ENCODE peak calls at places on chromosomes 12 and 14, in five cellular contexts. C is IMR-90, X is A549, Y is HepG2, O is H1. P is an unnamed sample.

GRCh38 chr12:53071591-53072551 is 7.3 kb downstream of the SPRYD3 start:
- DNase-seq in C (peak), X (no peak), Y (no peak), O (no peak), P (peak)

GRCh38 chr12:46942579-46942978 is 116.8 kb upstream of the SLC38A4 start:
- DNase-seq in C (peak), X (no peak), Y (no peak), O (no peak), P (no peak)

GRCh38 chr12:117444781-117445180 is 83.4 kb upstream of the NOS1 start:
- DNase-seq in C (no peak), X (no peak), Y (no peak), O (no peak), P (no peak)

GRCh38 chr12:60148109-60148508 is 552.3 kb downstream of the SLC16A7 start:
- DNase-seq in C (peak), X (peak), Y (no peak), O (no peak), P (no peak)

GRCh38 chr14:35159742-35160409 is 37.5 kb downstream of the PRORP start:
- DNase-seq in C (peak), X (peak), Y (peak), O (no peak), P (peak)

GRCh38 chr14:101730626-101731186 is 30.8 kb upstream of the PPP2R5C start:
- DNase-seq in C (no peak), X (no peak), Y (no peak), O (no peak), P (no peak)

GRCh38 chr14:81348086-81348485 is 52.0 kb downstream of the STON2 start:
- DNase-seq in C (no peak), X (no peak), Y (no peak), O (no peak), P (no peak)

GRCh38 chr12:52203126-52203921 is 11.5 kb upstream of the KRT80 start:
- DNase-seq in C (peak), X (peak), Y (peak), O (no peak), P (no peak)

GRCh38 chr14:92801917-92802316 is 7.8 kb downstream of the GOLGA5 start:
- DNase-seq in C (no peak), X (no peak), Y (no peak), O (no peak), P (no peak)

GRCh38 chr12:94204647-94205247 is 56.4 kb downstream of the PLXNC1 start:
- DNase-seq in C (no peak), X (no peak), Y (no peak), O (no peak), P (no peak)

GRCh38 chr12:81953541-81953940 is 194.4 kb upstream of the PPFIA2 start:
- DNase-seq in C (no peak), X (no peak), Y (no peak), O (no peak), P (no peak)

GRCh38 chr14:77310041-77310440 is 10.6 kb downstream of the POMT2 start:
- DNase-seq in C (peak), X (no peak), Y (no peak), O (no peak), P (no peak)

GRCh38 chr12:111248981-111249380 is 119.9 kb downstream of the PHETA1 start:
- DNase-seq in C (no peak), X (no peak), Y (no peak), O (no peak), P (no peak)

GRCh38 chr14:105940534-105941225 is 414.3 kb downstream of the TMEM121 start:
- DNase-seq in C (no peak), X (no peak), Y (no peak), O (no peak), P (no peak)

GRCh38 chr14:105941226-105942166 is 415.1 kb downstream of the TMEM121 start:
- DNase-seq in C (no peak), X (no peak), Y (no peak), O (no peak), P (no peak)

GRCh38 chr14:105938959-105939358 is 412.6 kb downstream of the TMEM121 start:
- DNase-seq in C (no peak), X (no peak), Y (no peak), O (no peak), P (no peak)

GRCh38 chr14:105938055-105938863 is 411.9 kb downstream of the TMEM121 start:
- DNase-seq in C (no peak), X (no peak), Y (no peak), O (no peak), P (no peak)

GRCh38 chr14:105939810-105940508 is 413.6 kb downstream of the TMEM121 start:
- DNase-seq in C (no peak), X (no peak), Y (no peak), O (no peak), P (no peak)
- TF ChIP-seq MAFK in C (no peak), X (no peak), Y (no peak), O (no peak), P (no peak)

DNA sequence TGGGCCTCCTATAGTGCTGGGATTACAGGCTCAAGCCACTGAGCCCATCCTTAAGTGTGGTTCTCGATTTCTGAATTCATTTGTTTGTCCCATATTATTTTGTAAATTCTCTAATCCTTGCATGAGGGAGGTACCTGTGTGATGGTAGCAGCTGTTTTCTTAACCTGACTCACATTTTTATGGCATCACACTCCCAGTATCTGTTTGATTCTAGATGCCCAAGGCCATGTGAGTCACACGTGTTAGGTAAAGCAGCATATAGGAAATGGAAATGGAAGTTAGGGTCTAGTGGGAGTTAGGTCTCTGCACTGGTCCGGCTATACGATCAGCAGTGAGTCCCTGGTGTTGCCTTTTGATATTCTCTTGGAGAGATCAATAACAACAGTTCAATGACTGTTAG is 198.1 kb downstream of the ERC1 start:
- DNase-seq in C (no peak), X (peak), Y (no peak), O (no peak), P (no peak)
- TF ChIP-seq MAFK in C (no peak), X (no peak), Y (no peak), O (no peak), P (no peak)

GRCh38 chr12:126879820-126880219 is 1387.2 kb upstream of the TMEM132C start:
- DNase-seq in C (no peak), X (no peak), Y (no peak), O (no peak), P (no peak)

GRCh38 chr12:126869644-126870043 is 1397.3 kb upstream of the TMEM132C start:
- DNase-seq in C (no peak), X (no peak), Y (no peak), O (no peak), P (peak)

GRCh38 chr12:126873701-126874100 is 1393.3 kb upstream of the TMEM132C start:
- DNase-seq in C (no peak), X (no peak), Y (no peak), O (no peak), P (no peak)

GRCh38 chr12:126874427-126875026 is 1392.4 kb upstream of the TMEM132C start:
- DNase-seq in C (no peak), X (peak), Y (peak), O (peak), P (peak)
- TF ChIP-seq MAFK in C (no peak), X (no peak), Y (no peak), O (no peak), P (no peak)

GRCh38 chr12:106866426-106867080 is 89.2 kb upstream of the TMEM263 start:
- DNase-seq in C (no peak), X (no peak), Y (no peak), O (no peak), P (no peak)
- TF ChIP-seq MAFK in C (no peak), X (no peak), Y (no peak), O (no peak), P (no peak)

DNA sequence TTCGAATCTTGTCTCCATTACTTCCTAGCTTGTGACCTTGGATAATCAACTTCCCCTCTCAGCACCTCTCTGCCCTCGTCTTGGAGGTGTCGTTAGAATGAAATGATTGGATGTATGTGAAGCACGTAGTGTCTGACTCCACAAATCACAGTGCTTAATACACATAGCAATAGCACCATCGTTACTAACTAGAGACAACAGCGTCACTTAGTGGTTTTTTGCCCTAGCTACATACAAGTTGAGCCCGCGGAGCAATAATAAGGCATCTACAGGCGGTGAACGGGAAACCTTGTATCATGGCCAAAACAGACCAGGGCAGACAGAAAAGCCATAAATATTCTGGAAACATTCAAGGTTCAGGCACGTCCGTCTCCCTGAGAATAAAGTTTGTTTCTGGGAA is 154.9 kb downstream of the ASCL4 start:
- DNase-seq in C (peak), X (peak), Y (peak), O (no peak), P (peak)
- TF ChIP-seq MAFK in C (no peak), X (no peak), Y (no peak), O (no peak), P (no peak)

GRCh38 chr14:25884657-25885056 is 713.2 kb downstream of the NOVA1 start:
- DNase-seq in C (no peak), X (no peak), Y (no peak), O (no peak), P (no peak)
- TF ChIP-seq MAFK in C (no peak), X (no peak), Y (no peak), O (no peak), P (no peak)

GRCh38 chr12:120653611-120654010 is 13.2 kb downstream of the CABP1 start:
- DNase-seq in C (no peak), X (no peak), Y (no peak), O (no peak), P (no peak)

GRCh38 chr12:120651821-120652220 is 11.4 kb downstream of the CABP1 start:
- DNase-seq in C (peak), X (peak), Y (no peak), O (no peak), P (no peak)

GRCh38 chr12:120652671-120653435 is 12.4 kb downstream of the CABP1 start:
- DNase-seq in C (no peak), X (no peak), Y (no peak), O (no peak), P (no peak)

GRCh38 chr12:120656008-120656407 is 15.6 kb downstream of the CABP1 start:
- DNase-seq in C (no peak), X (no peak), Y (no peak), O (no peak), P (peak)

DNA sequence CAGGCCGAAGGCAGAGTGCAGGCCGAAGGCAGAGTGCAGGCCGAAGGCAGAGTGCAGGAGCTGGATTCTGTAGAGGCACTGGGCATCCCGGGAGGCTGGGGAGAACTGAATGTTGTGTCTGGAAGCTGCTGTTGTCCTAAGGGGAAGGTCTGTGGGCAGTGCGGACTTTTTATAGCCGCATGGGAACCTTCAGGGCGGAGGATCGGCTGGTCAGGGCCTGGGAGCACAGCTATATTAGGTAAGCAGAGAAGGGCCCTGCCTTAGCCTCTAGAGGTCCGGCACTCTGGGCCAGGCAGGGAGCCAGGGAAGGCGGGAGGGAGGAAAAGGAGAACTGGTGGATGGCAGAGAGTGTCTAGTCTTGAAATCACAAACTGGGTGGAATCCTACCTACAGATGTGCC is 14.2 kb downstream of the CABP1 start:
- DNase-seq in C (no peak), X (no peak), Y (no peak), O (no peak), P (no peak)
- TF ChIP-seq MAFK in C (no peak), X (no peak), Y (no peak), O (no peak), P (no peak)

GRCh38 chr14:99758121-99758871 is 34.9 kb upstream of the EML1 start:
- DNase-seq in C (peak), X (peak), Y (no peak), O (no peak), P (no peak)

GRCh38 chr14:99757331-99758070 is 35.7 kb upstream of the EML1 start:
- DNase-seq in C (peak), X (peak), Y (no peak), O (no peak), P (no peak)

GRCh38 chr14:99760817-99761216 is 32.4 kb upstream of the EML1 start:
- DNase-seq in C (no peak), X (no peak), Y (no peak), O (no peak), P (no peak)

GRCh38 chr14:99758915-99759545 is 34.2 kb upstream of the EML1 start:
- DNase-seq in C (no peak), X (no peak), Y (no peak), O (no peak), P (no peak)

DNA sequence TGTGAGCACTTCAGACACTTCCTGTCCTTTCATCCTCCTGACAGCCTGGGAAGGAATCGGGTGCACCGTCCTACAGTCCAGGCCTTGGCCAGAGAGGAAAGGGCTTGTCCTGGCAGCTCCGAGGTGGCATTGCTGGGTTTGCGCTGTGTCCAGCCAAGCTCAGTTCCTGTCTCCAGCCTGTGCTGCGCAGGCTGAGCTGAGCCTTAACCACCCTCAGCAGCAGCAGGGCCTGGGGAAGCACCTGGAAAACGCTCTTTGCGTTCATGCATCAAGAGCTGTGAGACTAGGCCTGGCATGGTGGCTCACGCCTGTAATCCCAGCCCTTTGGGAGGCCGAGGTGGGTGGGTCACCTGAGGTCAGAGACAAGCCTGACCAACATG is 33.7 kb upstream of the EML1 start:
- DNase-seq in C (no peak), X (no peak), Y (no peak), O (no peak), P (no peak)
- TF ChIP-seq MAFK in C (no peak), X (no peak), Y (no peak), O (no peak), P (no peak)

GRCh38 chr14:70317969-70318634 is 41.4 kb downstream of the COX16 start:
- DNase-seq in C (peak), X (peak), Y (peak), O (no peak), P (peak)
- TF ChIP-seq MAFK in C (no peak), X (no peak), Y (no peak), O (no peak), P (no peak)